ENCODE peak calls at places on chromosomes 7 and 10, in ten cellular contexts. L is mammary epithelial cell, X is HFF-Myc, F is fibroblast of mammary gland, U is fibroblast of the aortic adventitia, H is prostate gland, E is endothelial cell, Q is left lung, C is tibial nerve, K is GM13976. T is an unnamed sample.

GRCh38 chr7:22598318-22598717 is 98.3 kb upstream of the STEAP1B start:
- DNase-seq in X (no peak), H (no peak), L (no peak), Q (no peak), F (no peak), E (no peak), C (no peak), U (no peak), K (no peak), T (no peak)

GRCh38 chr10:23194471-23194965 is 2.4 kb downstream of the PTF1A start:
- DNase-seq in H (no peak), K (no peak), U (no peak), C (no peak), L (no peak), E (no peak), F (no peak), X (no peak), Q (no peak), T (no peak)

GRCh38 chr7:121337398-121337797 is 8.6 kb downstream of the WNT16 start:
- DNase-seq in E (no peak), Q (no peak), U (peak), F (no peak), L (no peak), X (no peak), H (no peak), C (no peak), K (no peak), T (no peak)

GRCh38 chr10:110834622-110835219 is 37.0 kb upstream of the PDCD4 start:
- DNase-seq in L (no peak), F (no peak), K (no peak), C (no peak), U (peak), Q (no peak), H (peak), X (no peak), E (no peak), T (no peak)

GRCh38 chr7:49670991-49671390 is 102.4 kb upstream of the VWC2 start:
- DNase-seq in F (peak), K (no peak), Q (no peak), X (no peak), L (no peak), C (no peak), H (no peak), U (no peak), E (no peak), T (no peak)

GRCh38 chr7:80711521-80711920 is 73.1 kb downstream of the CD36 start:
- DNase-seq in H (no peak), C (no peak), Q (no peak), L (peak), E (no peak), K (no peak), U (peak), F (peak), X (no peak), T (no peak)

GRCh38 chr10:45575966-45576597 is 96.5 kb downstream of the ZFAND4 start:
- DNase-seq in L (no peak), Q (no peak), F (no peak), K (no peak), H (no peak), E (no peak), X (no peak), C (no peak), U (no peak), T (no peak)

GRCh38 chr10:110642980-110643655 is 1.0 kb upstream of the RBM20 start:
- DNase-seq in H (no peak), L (no peak), F (no peak), U (no peak), Q (peak), C (no peak), E (peak), K (no peak), X (no peak), T (no peak)

GRCh38 chr7:18626717-18627116 is 131.2 kb downstream of the HDAC9 start:
- DNase-seq in E (no peak), F (no peak), H (no peak), X (no peak), C (no peak), L (no peak), U (peak), Q (no peak), K (no peak), T (no peak)

GRCh38 chr10:132120200-132120599 is 54.5 kb downstream of the JAKMIP3 start:
- DNase-seq in F (no peak), H (no peak), U (no peak), X (no peak), C (no peak), Q (peak), E (no peak), L (no peak), K (no peak), T (peak)

GRCh38 chr10:101829561-101830315 is 11.5 kb upstream of the OGA start:
- DNase-seq in H (peak), U (no peak), C (peak), Q (peak), K (peak), E (peak), X (no peak), F (peak), L (no peak), T (peak)

GRCh38 chr7:141217938-141218337 is 144.1 kb downstream of the TMEM178B start:
- DNase-seq in E (no peak), C (no peak), L (no peak), U (no peak), H (no peak), Q (no peak), K (no peak), X (no peak), F (no peak), T (no peak)

GRCh38 chr10:126749030-126749655 is 78.7 kb upstream of the C10orf90 start:
- DNase-seq in C (peak), H (peak), Q (peak), K (peak), E (peak), F (peak), L (peak), X (peak), U (peak), T (no peak)

GRCh38 chr7:26202019-26202985 is 757 bp downstream of the CBX3 start:
- DNase-seq in H (no peak), E (peak), L (no peak), X (no peak), U (no peak), C (no peak), F (peak), K (peak), Q (peak), T (no peak)

GRCh38 chr10:22899307-22899706 is 28.5 kb upstream of the ARMC3 start:
- DNase-seq in F (no peak), E (no peak), X (no peak), C (no peak), H (no peak), U (no peak), Q (no peak), K (no peak), L (no peak), T (no peak)

GRCh38 chr10:103772096-103772845 is 83.1 kb downstream of the SH3PXD2A start:
- DNase-seq in C (peak), L (peak), F (peak), Q (peak), U (peak), H (peak), X (peak), K (peak), E (peak), T (no peak)

GRCh38 chr10:129049501-129049900 is 417.5 kb upstream of the MGMT start:
- DNase-seq in K (no peak), X (no peak), F (no peak), H (no peak), E (no peak), C (no peak), L (no peak), Q (no peak), U (no peak), T (no peak)

GRCh38 chr7:3721422-3721821 is 420.4 kb downstream of the SDK1 start:
- DNase-seq in C (no peak), E (no peak), U (no peak), X (no peak), H (no peak), F (no peak), L (no peak), Q (no peak), K (no peak), T (no peak)

GRCh38 chr7:130966246-130967009 is 232.4 kb upstream of the KLF14 start:
- DNase-seq in H (no peak), E (no peak), U (peak), K (no peak), X (no peak), F (peak), C (no peak), L (no peak), Q (no peak), T (no peak)

GRCh38 chr10:34762603-34763299 is 52.3 kb downstream of the PARD3 start:
- DNase-seq in U (no peak), K (no peak), C (no peak), L (peak), Q (no peak), X (no peak), H (no peak), E (no peak), F (no peak), T (no peak)
- TF ChIP-seq CTCF in U (no peak), K (no peak), C (no peak), L (peak), Q (no peak), X (no peak), H (no peak), E (no peak), F (no peak), T (no peak)

GRCh38 chr7:158744070-158744469 is 39.5 kb upstream of the NCAPG2 start:
- DNase-seq in X (no peak), H (no peak), F (no peak), Q (no peak), K (no peak), C (no peak), L (no peak), U (no peak), E (no peak), T (no peak)

GRCh38 chr7:158743219-158743618 is 38.6 kb upstream of the NCAPG2 start:
- DNase-seq in X (no peak), H (no peak), U (no peak), Q (no peak), E (no peak), C (no peak), F (no peak), K (no peak), L (no peak), T (no peak)

GRCh38 chr7:158746957-158747356 is 42.4 kb upstream of the NCAPG2 start:
- DNase-seq in F (no peak), X (no peak), L (no peak), H (no peak), U (no peak), E (no peak), Q (no peak), C (no peak), K (no peak), T (no peak)

GRCh38 chr7:158747408-158747807 is 42.8 kb upstream of the NCAPG2 start:
- DNase-seq in E (no peak), F (no peak), X (no peak), Q (no peak), C (no peak), U (no peak), K (no peak), H (no peak), L (no peak), T (no peak)

DNA sequence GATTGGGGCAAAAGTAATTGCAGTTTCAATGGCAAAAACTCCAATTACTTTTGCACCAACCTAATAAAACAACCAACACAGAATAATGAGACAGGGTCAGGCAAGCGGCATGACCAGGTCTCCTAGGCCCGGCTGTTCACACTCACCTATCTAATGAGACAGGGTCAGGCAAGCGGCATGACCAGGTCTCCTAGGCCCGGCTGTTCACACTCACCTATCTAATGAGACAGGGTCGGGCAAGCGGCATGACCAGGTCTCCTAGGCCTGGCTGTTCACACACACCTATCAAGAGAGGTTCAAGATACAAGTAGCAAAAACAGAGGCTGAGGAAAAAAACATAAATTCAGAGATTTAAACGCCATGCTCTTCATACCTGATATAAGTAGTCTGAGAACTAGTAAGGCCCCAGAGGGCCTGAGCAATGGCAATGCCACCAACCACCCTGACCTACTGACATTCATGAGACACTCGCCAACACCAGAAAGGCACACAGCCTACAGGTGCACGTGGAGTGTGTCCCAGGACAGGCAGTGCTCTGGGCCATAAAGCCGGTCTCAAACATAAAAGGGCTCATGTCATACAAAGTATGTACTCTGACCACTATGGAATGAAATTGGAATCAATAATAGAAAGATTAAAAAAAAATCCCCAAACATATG is 40.6 kb upstream of the NCAPG2 start:
- DNase-seq in C (no peak), E (no peak), U (no peak), F (no peak), X (no peak), H (no peak), K (no peak), Q (no peak), L (no peak), T (no peak)
- TF ChIP-seq CTCF in C (no peak), E (no peak), U (no peak), F (no peak), X (no peak), H (no peak), K (no peak), Q (no peak), L (no peak), T (no peak)

DNA sequence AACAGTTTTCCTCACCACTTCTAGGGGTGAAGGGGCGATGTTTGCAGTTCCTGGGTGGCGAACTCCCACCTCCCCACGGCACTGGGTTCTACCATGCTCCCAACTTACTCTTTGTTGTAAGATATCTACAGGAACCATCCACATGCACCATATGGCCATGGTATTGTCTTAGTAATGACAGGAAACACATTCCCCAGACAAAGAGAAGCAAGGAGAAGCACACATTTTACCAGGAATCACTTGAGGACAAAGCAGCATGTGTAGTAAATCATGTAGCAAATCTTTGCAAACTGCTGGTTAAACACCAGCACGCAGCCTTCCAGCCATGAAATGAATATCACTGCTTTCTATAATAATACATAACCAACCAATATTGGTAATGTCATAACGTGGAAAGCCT is 101.3 kb downstream of the NRP1 start:
- DNase-seq in X (no peak), Q (no peak), L (no peak), H (no peak), K (no peak), C (no peak), U (no peak), F (no peak), E (no peak), T (no peak)
- TF ChIP-seq CTCF in X (no peak), Q (no peak), L (no peak), H (no peak), K (no peak), C (no peak), U (no peak), F (no peak), E (no peak), T (no peak)

GRCh38 chr10:61592581-61592980 is 70.1 kb upstream of the CABCOCO1 start:
- DNase-seq in Q (no peak), C (no peak), F (peak), K (no peak), E (peak), H (no peak), L (peak), U (peak), X (no peak), T (no peak)
- TF ChIP-seq CTCF in Q (no peak), C (no peak), F (peak), K (peak), E (peak), H (no peak), L (peak), U (no peak), X (peak), T (peak)

GRCh38 chr7:101094376-101094775 is 9.1 kb downstream of the TRIM56 start:
- DNase-seq in E (no peak), H (no peak), X (no peak), C (no peak), K (no peak), U (no peak), L (no peak), Q (peak), F (no peak), T (no peak)

GRCh38 chr7:101096331-101096956 is 11.2 kb downstream of the TRIM56 start:
- DNase-seq in F (no peak), L (no peak), U (no peak), Q (no peak), H (no peak), X (no peak), C (no peak), E (no peak), K (no peak), T (no peak)

GRCh38 chr7:101096957-101097347 is 11.7 kb downstream of the TRIM56 start:
- DNase-seq in X (no peak), H (no peak), U (no peak), Q (no peak), F (no peak), L (no peak), E (no peak), K (no peak), C (no peak), T (no peak)

GRCh38 chr7:101093907-101094306 is 8.6 kb downstream of the TRIM56 start:
- DNase-seq in Q (no peak), K (no peak), H (no peak), X (no peak), E (no peak), U (peak), L (peak), C (no peak), F (peak), T (no peak)

GRCh38 chr7:101094791-101095375 is 9.6 kb downstream of the TRIM56 start:
- DNase-seq in E (peak), Q (peak), C (peak), F (peak), U (peak), K (peak), L (no peak), X (no peak), H (no peak), T (no peak)
- TF ChIP-seq CTCF in E (peak), Q (peak), C (peak), F (peak), U (peak), K (no peak), L (peak), X (peak), H (peak), T (peak)

GRCh38 chr10:75770634-75771081 is 339.2 kb downstream of the LRMDA start:
- DNase-seq in U (peak), L (no peak), Q (no peak), H (no peak), E (no peak), C (peak), X (no peak), K (no peak), F (peak), T (no peak)

GRCh38 chr10:75771606-75772005 is 340.2 kb downstream of the LRMDA start:
- DNase-seq in X (no peak), K (no peak), E (no peak), U (no peak), L (peak), Q (no peak), H (no peak), F (no peak), C (no peak), T (no peak)

GRCh38 chr10:75773139-75773801 is 341.8 kb downstream of the LRMDA start:
- DNase-seq in K (no peak), Q (no peak), C (no peak), H (no peak), L (no peak), F (peak), X (peak), U (peak), E (no peak), T (no peak)

GRCh38 chr10:75773813-75774547 is 342.6 kb downstream of the LRMDA start:
- DNase-seq in Q (no peak), C (no peak), X (no peak), U (no peak), E (no peak), F (peak), H (no peak), L (no peak), K (no peak), T (no peak)

DNA sequence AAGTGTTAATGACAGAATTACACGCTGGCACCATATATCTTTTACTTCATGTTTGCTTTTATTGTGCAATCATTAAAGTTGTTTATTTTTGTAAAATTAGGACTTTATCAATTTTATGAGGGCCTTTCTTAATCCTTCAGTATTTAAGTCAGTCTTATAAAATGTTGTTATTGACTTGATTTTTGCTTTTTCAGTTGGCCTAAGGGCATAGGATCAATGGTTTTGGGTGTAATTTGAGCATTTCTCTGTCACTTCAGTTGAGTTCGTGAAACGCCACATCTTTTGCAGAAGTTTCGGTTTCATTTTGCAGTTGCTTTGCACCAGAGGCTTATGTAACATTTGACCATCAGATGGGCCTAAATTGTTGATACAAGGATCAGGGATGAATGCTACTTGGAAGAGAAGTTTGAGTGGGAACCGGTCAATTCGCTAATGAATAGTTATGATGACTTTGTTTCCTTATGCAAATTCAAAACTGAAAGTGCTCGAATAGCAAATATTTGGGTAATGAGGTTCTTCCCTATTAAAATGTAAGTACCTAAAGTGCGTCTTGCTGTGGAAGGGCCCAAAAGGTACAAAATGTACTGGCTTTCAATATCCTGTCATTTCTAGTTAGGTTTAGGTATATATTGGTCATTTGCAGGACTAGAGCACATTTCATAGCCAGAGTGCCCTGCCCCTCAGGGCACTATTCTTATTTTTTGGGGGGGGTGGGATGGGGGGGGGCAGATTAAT is 340.9 kb downstream of the LRMDA start:
- DNase-seq in H (no peak), U (peak), C (no peak), F (peak), X (no peak), E (no peak), K (no peak), L (no peak), Q (no peak), T (no peak)
- TF ChIP-seq CTCF in H (no peak), U (no peak), C (no peak), F (no peak), X (no peak), E (no peak), K (no peak), L (no peak), Q (no peak), T (no peak)